ENCODE peak calls at places on chromosomes 4 and X, in seven cellular contexts. M is H9, N is adrenal gland, G is PC-9, H is right cardiac atrium, R is psoas muscle, K is left lung. W is an unnamed sample.

GRCh38 chrX:133983974-133984578 is 1.3 kb downstream of the GPC3 start:
- DNase-seq in M (peak), N (no peak), G (no peak), H (peak), R (no peak), K (no peak), W (no peak)

GRCh38 chr4:184024637-184025036 is 119.5 kb downstream of the STOX2 start:
- DNase-seq in M (no peak), N (no peak), G (peak), H (no peak), R (no peak), K (no peak), W (no peak)

GRCh38 chr4:48290146-48290772 is 20.6 kb upstream of the TEC start:
- DNase-seq in M (no peak), N (no peak), G (peak), H (no peak), R (no peak), K (no peak), W (no peak)

GRCh38 chr4:48490012-48490679 is at the start of gene ZAR1:
- DNase-seq in M (peak), N (no peak), G (no peak), H (peak), R (peak), K (no peak), W (no peak)

GRCh38 chrX:117985241-117985640 is 131.4 kb downstream of the KLHL13 start:
- DNase-seq in M (no peak), N (no peak), G (no peak), H (peak), R (no peak), K (no peak), W (no peak)

GRCh38 chrX:66221856-66222255 is 57.8 kb downstream of the HEPH start:
- DNase-seq in M (no peak), N (no peak), G (no peak), H (no peak), R (no peak), K (no peak), W (no peak)

GRCh38 chrX:131836161-131836560 is 186.9 kb upstream of the STK26 start:
- DNase-seq in M (no peak), N (no peak), G (no peak), H (no peak), R (no peak), K (no peak), W (no peak)

GRCh38 chr4:83255584-83255983 is 29.0 kb downstream of the COQ2 start:
- DNase-seq in M (no peak), N (no peak), G (peak), H (no peak), R (no peak), K (no peak), W (no peak)

GRCh38 chrX:64975491-64975890 is 759 bp downstream of the ZC4H2 start:
- DNase-seq in M (peak), N (peak), G (no peak), H (peak), R (peak), K (peak), W (peak)

GRCh38 chr4:152590179-152591031 is 54.5 kb upstream of the FBXW7 start:
- DNase-seq in M (no peak), N (no peak), G (peak), H (no peak), R (no peak), K (no peak), W (no peak)

GRCh38 chr4:99458911-99459447 is 23.8 kb upstream of the ADH7 start:
- DNase-seq in M (no peak), N (no peak), G (peak), H (no peak), R (no peak), K (no peak), W (no peak)

GRCh38 chr4:9762823-9763475 is 18.5 kb upstream of the DRD5 start:
- DNase-seq in M (peak), N (peak), G (peak), H (no peak), R (no peak), K (peak), W (no peak)

GRCh38 chrX:150567645-150568319 is 639 bp upstream of the MTM1 start:
- DNase-seq in M (no peak), N (no peak), G (peak), H (no peak), R (no peak), K (no peak), W (no peak)
- H3K27ac ChIP-seq in M (no peak), N (no peak), G (no peak), H (no peak), R (peak), K (peak), W (peak)

GRCh38 chr4:124903995-124904722 is 191.6 kb upstream of the ANKRD50 start:
- DNase-seq in M (no peak), N (peak), G (peak), H (peak), R (peak), K (peak), W (no peak)
- H3K27ac ChIP-seq in M (no peak), N (no peak), G (peak), H (peak), R (peak), K (peak), W (no peak)

GRCh38 chr4:139488442-139488841 is 34.5 kb downstream of the RAB33B start:
- DNase-seq in M (no peak), N (no peak), G (no peak), H (no peak), R (no peak), K (no peak), W (no peak)

GRCh38 chr4:139492429-139492828 is 38.5 kb downstream of the RAB33B start:
- DNase-seq in M (peak), N (no peak), G (no peak), H (no peak), R (no peak), K (no peak), W (no peak)

GRCh38 chr4:139489638-139490037 is 35.7 kb downstream of the RAB33B start:
- DNase-seq in M (no peak), N (no peak), G (no peak), H (no peak), R (no peak), K (no peak), W (no peak)

GRCh38 chr4:139493176-139493575 is 39.3 kb downstream of the RAB33B start:
- DNase-seq in M (no peak), N (no peak), G (no peak), H (no peak), R (no peak), K (no peak), W (no peak)
- H3K27ac ChIP-seq in M (no peak), N (no peak), G (no peak), H (no peak), R (no peak), K (no peak), W (no peak)

DNA sequence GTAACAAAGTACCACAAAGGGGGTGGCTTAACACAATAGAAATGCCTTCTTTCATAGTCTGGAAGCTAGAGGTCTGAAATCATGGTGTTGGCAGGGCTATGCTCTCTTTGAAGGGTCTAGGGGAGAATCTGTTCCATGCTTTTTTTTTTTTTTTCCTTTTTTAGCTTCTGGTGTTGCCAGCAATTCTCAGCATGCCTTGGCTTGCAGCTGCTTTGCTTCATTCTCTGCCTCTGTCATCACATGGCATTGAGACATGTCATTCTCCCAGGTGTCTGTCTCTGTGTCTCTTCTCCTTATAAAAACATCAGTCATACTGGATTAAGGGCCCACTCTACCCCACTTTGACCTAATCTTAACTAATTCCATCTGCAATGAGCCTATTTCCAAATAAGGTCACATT is 78.6 kb upstream of the BOD1L1 start:
- DNase-seq in M (no peak), N (no peak), G (no peak), H (peak), R (no peak), K (no peak), W (no peak)
- H3K27ac ChIP-seq in M (no peak), N (no peak), G (peak), H (peak), R (peak), K (no peak), W (no peak)

GRCh38 chr4:105707783-105708182 is 706 bp downstream of the INTS12 start:
- DNase-seq in M (no peak), N (no peak), G (no peak), H (no peak), R (no peak), K (no peak), W (no peak)
- H3K27ac ChIP-seq in M (peak), N (peak), G (peak), H (no peak), R (peak), K (peak), W (no peak)

GRCh38 chr4:76923619-76924357 is 25.8 kb upstream of the SEPTIN11 start:
- DNase-seq in M (no peak), N (no peak), G (no peak), H (no peak), R (no peak), K (no peak), W (no peak)

GRCh38 chr4:76931576-76932276 is 17.8 kb upstream of the SEPTIN11 start:
- DNase-seq in M (no peak), N (no peak), G (no peak), H (no peak), R (no peak), K (no peak), W (no peak)

GRCh38 chr4:76930721-76931481 is 18.7 kb upstream of the SEPTIN11 start:
- DNase-seq in M (no peak), N (no peak), G (no peak), H (no peak), R (no peak), K (no peak), W (no peak)

GRCh38 chr4:76926841-76927240 is 22.7 kb upstream of the SEPTIN11 start:
- DNase-seq in M (no peak), N (no peak), G (no peak), H (no peak), R (no peak), K (no peak), W (no peak)
- H3K27ac ChIP-seq in M (no peak), N (no peak), G (no peak), H (no peak), R (no peak), K (no peak), W (no peak)

W was measured in caudate nucleus.